ENCODE peak calls at places on chromosomes 6 and 20, in six cellular contexts. C, Y, S, K, T and Z are unnamed samples.

GRCh38 chr6:87498048-87498447 is 25.3 kb downstream of the SLC35A1 start:
- DNase-seq in C (no peak), T (no peak), S (no peak), Y (no peak), K (no peak), Z (no peak)

GRCh38 chr6:79240509-79240908 is 6.0 kb upstream of the HMGN3 start:
- DNase-seq in S (no peak), T (no peak), Y (no peak), C (no peak), K (no peak), Z (no peak)

GRCh38 chr6:13614126-13614925 is 809 bp upstream of the NOL7 start:
- DNase-seq in K (no peak), T (peak), Y (no peak), C (peak), S (peak), Z (no peak)

GRCh38 chr6:87754828-87755227 is 52.8 kb upstream of the AKIRIN2 start:
- DNase-seq in Y (no peak), C (no peak), T (no peak), K (no peak), S (no peak), Z (no peak)

GRCh38 chr6:160573943-160574342 is 90.1 kb downstream of the LPA start:
- DNase-seq in T (no peak), Y (no peak), S (no peak), K (no peak), C (no peak), Z (no peak)

GRCh38 chr6:79719248-79719975 is 88.3 kb downstream of the SH3BGRL2 start:
- DNase-seq in C (no peak), Y (peak), T (no peak), K (no peak), S (peak), Z (no peak)

GRCh38 chr6:109373762-109374161 is 8.5 kb downstream of the CD164 start:
- DNase-seq in K (no peak), T (no peak), S (no peak), Y (no peak), C (no peak), Z (no peak)

GRCh38 chr6:118468682-118469465 is 79.2 kb upstream of the PLN start:
- DNase-seq in Y (no peak), T (no peak), S (peak), C (no peak), K (peak), Z (no peak)

GRCh38 chr6:56062856-56063255 is 184.5 kb downstream of the COL21A1 start:
- DNase-seq in K (no peak), C (no peak), T (no peak), S (no peak), Y (no peak), Z (no peak)

GRCh38 chr20:24795444-24795843 is 153.6 kb upstream of the CST7 start:
- DNase-seq in Y (no peak), S (no peak), C (no peak), K (no peak), T (no peak), Z (no peak)

GRCh38 chr6:64505312-64505711 is 869.7 kb downstream of the PHF3 start:
- DNase-seq in K (peak), S (no peak), T (peak), Y (no peak), C (no peak), Z (no peak)

GRCh38 chr6:156175971-156176421 is 601.2 kb upstream of the ARID1B start:
- DNase-seq in C (peak), S (no peak), Y (no peak), K (peak), T (peak), Z (no peak)

DNA sequence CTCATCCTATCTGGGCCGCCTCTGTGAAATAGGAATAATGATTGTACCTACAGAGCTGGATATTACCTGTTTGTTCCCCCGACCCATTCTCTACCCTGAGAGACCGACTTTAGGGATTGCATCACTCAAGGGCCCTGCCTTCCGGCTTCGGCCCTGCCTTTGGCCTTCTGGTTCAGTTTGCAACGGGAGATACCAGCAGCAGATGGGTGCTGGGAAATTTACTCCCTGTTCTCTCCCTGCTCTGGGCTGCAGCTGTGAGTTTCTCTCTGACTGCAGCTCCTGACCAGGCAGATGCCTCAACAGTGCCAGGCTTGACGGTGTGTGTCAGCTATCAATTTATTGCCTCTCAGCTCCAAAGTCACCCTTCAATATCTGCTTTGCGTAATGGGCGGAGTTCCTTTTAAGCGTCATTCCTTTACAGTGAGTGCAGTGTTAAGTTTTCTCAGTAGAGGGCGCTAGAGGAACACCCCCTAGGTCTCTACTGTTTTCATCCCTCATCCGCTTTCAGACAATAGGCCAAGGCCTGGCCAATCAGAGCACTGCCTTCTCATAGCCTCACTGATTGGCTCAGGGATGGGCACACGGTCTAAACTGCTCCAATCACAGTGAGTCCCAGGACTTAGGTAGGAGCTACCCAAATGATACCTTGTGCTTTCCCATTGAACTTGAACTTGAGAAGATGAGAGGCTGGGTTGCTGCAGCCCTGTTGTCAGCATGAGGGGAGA is 30.0 kb downstream of the KCNG1 start:
- DNase-seq in Y (no peak), T (peak), K (peak), S (peak), C (no peak), Z (no peak)
- TF ChIP-seq CTCF in Y (peak), T (peak), K (peak), S (peak), C (peak), Z (peak)

GRCh38 chr20:36506253-36506652 is 35.1 kb upstream of the MYL9 start:
- DNase-seq in T (no peak), Y (no peak), K (peak), C (no peak), S (peak), Z (no peak)
- TF ChIP-seq CTCF in T (peak), Y (peak), K (peak), C (no peak), S (peak), Z (peak)

GRCh38 chr6:34973547-34974248 is 84.6 kb downstream of the ANKS1A start:
- DNase-seq in C (no peak), Y (no peak), S (no peak), K (no peak), T (no peak), Z (no peak)
- TF ChIP-seq CTCF in C (no peak), Y (no peak), S (no peak), K (no peak), T (peak), Z (no peak)

GRCh38 chr6:153312633-153313032 is 181.6 kb upstream of the RGS17 start:
- DNase-seq in T (peak), S (peak), Y (peak), K (peak), C (peak), Z (peak)
- TF ChIP-seq CTCF in T (peak), S (peak), Y (peak), K (peak), C (peak), Z (peak)

DNA sequence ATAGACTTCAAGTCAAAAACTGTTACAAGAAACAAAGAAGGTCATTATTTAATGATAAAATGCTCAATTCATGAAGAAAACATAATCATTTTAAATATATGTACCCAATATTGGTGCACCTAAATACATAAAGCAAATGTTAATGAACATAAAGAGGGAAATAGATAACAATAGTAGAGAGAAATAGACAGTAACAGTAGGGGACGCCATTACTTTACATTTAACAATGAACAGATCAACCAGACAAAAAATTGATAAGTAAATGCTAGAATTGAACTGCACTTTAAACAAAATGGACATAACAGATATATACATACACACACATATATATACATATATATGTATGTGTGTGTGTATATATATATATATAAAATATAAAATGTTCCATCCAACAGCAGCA is 37.4 kb downstream of the IL22RA2 start:
- DNase-seq in T (no peak), Y (no peak), S (peak), C (no peak), K (no peak), Z (no peak)
- TF ChIP-seq CTCF in T (no peak), Y (no peak), S (no peak), C (peak), K (peak), Z (peak)

GRCh38 chr6:129252377-129253071 is 369.6 kb downstream of the LAMA2 start:
- DNase-seq in C (no peak), T (no peak), S (peak), K (no peak), Y (no peak), Z (no peak)
- TF ChIP-seq CTCF in C (no peak), T (no peak), S (no peak), K (peak), Y (no peak), Z (peak)